ENCODE peak calls at places on chromosomes 1 and 21, in ten cellular contexts. R, Z, G, L, N, W, O, V, Q and J are unnamed samples.

GRCh38 chr1:167517535-167518330 is 596 bp downstream of the CD247 start:
- DNase-seq in O (peak), Z (no peak), G (peak), V (no peak), N (no peak), R (no peak), L (no peak), Q (no peak), W (peak), J (no peak)

GRCh38 chr1:162279099-162279498 is 97.6 kb downstream of the SPATA46 start:
- DNase-seq in Z (no peak), W (no peak), O (no peak), Q (no peak), G (no peak), R (no peak), L (no peak), V (no peak), N (no peak), J (no peak)

GRCh38 chr1:243910612-243911011 is 60.6 kb upstream of the AKT3 start:
- DNase-seq in Z (no peak), W (no peak), N (no peak), O (no peak), V (no peak), G (no peak), R (no peak), Q (no peak), L (no peak), J (no peak)

GRCh38 chr1:155951753-155952504 is 10.5 kb downstream of the RXFP4 start:
- DNase-seq in O (peak), W (no peak), G (no peak), V (no peak), Z (no peak), R (peak), Q (no peak), N (no peak), L (no peak), J (no peak)

GRCh38 chr1:172964864-172965263 is 85.9 kb downstream of the TNFSF18 start:
- DNase-seq in N (no peak), V (no peak), Q (no peak), L (no peak), Z (no peak), R (no peak), O (no peak), W (no peak), G (no peak), J (no peak)

GRCh38 chr21:43600642-43601397 is 58.5 kb downstream of the HSF2BP start:
- DNase-seq in Q (no peak), O (no peak), N (peak), G (no peak), L (no peak), Z (no peak), W (no peak), R (no peak), V (peak), J (no peak)

GRCh38 chr1:207763972-207764371 is 12.1 kb downstream of the CD46 start:
- DNase-seq in Z (no peak), N (no peak), R (no peak), O (no peak), G (no peak), L (no peak), W (no peak), Q (no peak), V (no peak), J (no peak)

GRCh38 chr1:75672528-75673393 is 51.7 kb upstream of the ACADM start:
- DNase-seq in W (no peak), R (no peak), L (no peak), V (peak), G (no peak), Q (no peak), N (peak), O (no peak), Z (peak), J (no peak)

GRCh38 chr1:81695741-81696140 is 105.0 kb upstream of the ADGRL2 start:
- DNase-seq in Z (no peak), V (peak), W (no peak), L (no peak), R (no peak), O (no peak), N (peak), G (no peak), Q (no peak), J (no peak)

GRCh38 chr1:82171955-82172354 is 371.2 kb downstream of the ADGRL2 start:
- DNase-seq in Q (no peak), R (no peak), Z (no peak), V (no peak), L (no peak), N (no peak), G (no peak), W (no peak), O (no peak), J (no peak)

GRCh38 chr1:236978740-236979139 is 25.5 kb downstream of the MT1HL1 start:
- DNase-seq in O (no peak), Z (no peak), V (no peak), G (no peak), L (no peak), W (no peak), R (no peak), N (no peak), Q (no peak), J (no peak)